ENCODE peak calls at places on chromosome 20, in six cellular contexts. I is IMR-90, K is trophoblast cell, U is neuronal stem cell, F is mesenchymal stem cell, C is H1. Z is an unnamed sample.

GRCh38 chr20:57143173-57143572 is 123.3 kb downstream of the BMP7 start:
- DNase-seq in F (no peak), K (no peak), I (no peak), U (no peak), C (no peak), Z (no peak)

GRCh38 chr20:20820780-20821495 is 108.5 kb upstream of the RALGAPA2 start:
- DNase-seq in K (no peak), C (no peak), I (no peak), F (no peak), U (no peak), Z (peak)

GRCh38 chr20:36862857-36863668 is 12.9 kb upstream of the TLDC2 start:
- DNase-seq in U (no peak), C (peak), K (peak), I (no peak), F (no peak), Z (no peak)

GRCh38 chr20:14445310-14445709 is 107.9 kb upstream of the FLRT3 start:
- DNase-seq in U (no peak), F (peak), C (no peak), I (peak), K (no peak), Z (no peak)

GRCh38 chr20:50271674-50272412 is 81.2 kb downstream of the CEBPB start:
- DNase-seq in U (no peak), C (no peak), I (no peak), K (no peak), F (no peak), Z (no peak)

GRCh38 chr20:52828199-52828598 is 144.0 kb upstream of the TSHZ2 start:
- DNase-seq in K (no peak), C (no peak), I (no peak), F (no peak), U (no peak), Z (no peak)

GRCh38 chr20:6708010-6708409 is 59.5 kb upstream of the BMP2 start:
- DNase-seq in U (no peak), K (no peak), F (peak), I (peak), C (no peak), Z (peak)

GRCh38 chr20:50153153-50153499 is 397 bp downstream of the PEDS1 start:
- DNase-seq in C (no peak), U (no peak), F (no peak), I (no peak), K (peak), Z (peak)

GRCh38 chr20:33685328-33686007 is 717 bp downstream of the E2F1 start:
- DNase-seq in U (no peak), I (no peak), K (no peak), C (peak), F (peak), Z (peak)

GRCh38 chr20:32050851-32051556 is 1.0 kb upstream of the HCK start:
- DNase-seq in U (no peak), I (no peak), F (no peak), K (peak), C (peak), Z (peak)

GRCh38 chr20:19408971-19409370 is 196.5 kb downstream of the SLC24A3 start:
- DNase-seq in I (no peak), U (no peak), K (peak), F (no peak), C (no peak), Z (peak)

GRCh38 chr20:20466341-20466879 is 98.5 kb downstream of the INSM1 start:
- DNase-seq in I (peak), C (no peak), K (peak), F (peak), U (no peak), Z (no peak)

GRCh38 chr20:17615645-17616479 is 46.0 kb downstream of the DSTN start:
- DNase-seq in F (no peak), I (no peak), C (no peak), U (no peak), K (no peak), Z (no peak)

GRCh38 chr20:3706774-3707507 is 5.5 kb downstream of the SIGLEC1 start:
- DNase-seq in K (peak), F (peak), I (peak), U (no peak), C (no peak), Z (no peak)

GRCh38 chr20:21053002-21053762 is 53.0 kb downstream of the LINC00237 start:
- DNase-seq in C (peak), F (no peak), U (no peak), I (no peak), K (no peak), Z (peak)

GRCh38 chr20:15708984-15709598 is 864.2 kb downstream of the KIF16B start:
- DNase-seq in U (no peak), I (no peak), K (peak), C (peak), F (peak), Z (peak)

GRCh38 chr20:43994486-43995100 is 79.9 kb downstream of the TOX2 start:
- DNase-seq in I (peak), K (no peak), C (no peak), U (no peak), F (peak), Z (no peak)

GRCh38 chr20:51624157-51624731 is 81.7 kb upstream of the NFATC2 start:
- DNase-seq in U (peak), F (peak), I (peak), C (peak), K (peak), Z (peak)

GRCh38 chr20:21719592-21720214 is 14.2 kb downstream of the PAX1 start:
- DNase-seq in F (peak), C (peak), U (no peak), I (peak), K (peak), Z (no peak)

GRCh38 chr20:33262658-33263065 is 20.4 kb upstream of the BPIFB1 start:
- DNase-seq in C (no peak), K (peak), U (peak), I (peak), F (peak), Z (peak)

GRCh38 chr20:32456869-32457421 is 98.8 kb downstream of the ASXL1 start:
- DNase-seq in U (peak), I (peak), K (peak), C (peak), F (peak), Z (peak)

GRCh38 chr20:56222201-56222600 is 26.3 kb upstream of the MC3R start:
- DNase-seq in F (no peak), U (no peak), K (peak), C (no peak), I (no peak), Z (no peak)

GRCh38 chr20:1533059-1533458 is 24.4 kb downstream of the SIRPD start:
- DNase-seq in I (no peak), K (no peak), F (no peak), C (no peak), U (no peak), Z (peak)

GRCh38 chr20:17873410-17874270 is 95.0 kb downstream of the SNX5 start:
- DNase-seq in K (peak), F (peak), I (peak), U (no peak), C (no peak), Z (no peak)

GRCh38 chr20:152131-152530 is 5.1 kb upstream of the DEFB127 start:
- DNase-seq in U (no peak), F (no peak), I (no peak), C (no peak), K (no peak), Z (no peak)

GRCh38 chr20:51460569-51461265 is 81.8 kb downstream of the NFATC2 start:
- DNase-seq in K (peak), I (no peak), F (no peak), U (no peak), C (no peak), Z (no peak)

GRCh38 chr20:2755451-2756055 is 44.9 kb downstream of the CPXM1 start:
- DNase-seq in C (no peak), F (no peak), I (no peak), K (no peak), U (no peak), Z (no peak)

GRCh38 chr20:14232650-14233049 is 104.8 kb downstream of the FLRT3 start:
- DNase-seq in F (no peak), I (no peak), K (no peak), U (no peak), C (no peak), Z (no peak)

GRCh38 chr20:47370850-47371782 is 14.6 kb upstream of the ZMYND8 start:
- DNase-seq in F (peak), C (no peak), K (peak), U (no peak), I (no peak), Z (peak)

GRCh38 chr20:57329608-57330221 is at the start of gene SPO11:
- DNase-seq in C (peak), U (no peak), K (peak), F (no peak), I (no peak), Z (peak)

GRCh38 chr20:13105864-13106457 is 97.2 kb downstream of the SPTLC3 start:
- DNase-seq in K (peak), U (no peak), F (peak), I (peak), C (no peak), Z (peak)

GRCh38 chr20:44911264-44911921 is 1.5 kb downstream of the PABPC1L start:
- DNase-seq in C (peak), I (peak), U (peak), F (peak), K (peak), Z (peak)

GRCh38 chr20:2108498-2108897 is 6.9 kb downstream of the STK35 start:
- DNase-seq in F (no peak), C (no peak), K (no peak), U (no peak), I (no peak), Z (no peak)

GRCh38 chr20:3283222-3283820 is 44.3 kb upstream of the SLC4A11 start:
- DNase-seq in I (no peak), C (no peak), K (no peak), U (no peak), F (no peak), Z (no peak)

GRCh38 chr20:48215536-48215935 is 430.3 kb upstream of the SULF2 start:
- DNase-seq in I (no peak), C (no peak), F (no peak), K (no peak), U (no peak), Z (no peak)

GRCh38 chr20:12775041-12775440 is 233.7 kb upstream of the SPTLC3 start:
- DNase-seq in I (no peak), K (no peak), U (no peak), C (no peak), F (no peak), Z (peak)

GRCh38 chr20:12434672-12435071 is 517.0 kb downstream of the BTBD3 start:
- DNase-seq in K (no peak), F (no peak), U (no peak), C (no peak), I (no peak), Z (no peak)

GRCh38 chr20:36875702-36876472 is at the start of gene TLDC2:
- DNase-seq in U (no peak), I (no peak), C (no peak), K (no peak), F (no peak), Z (no peak)

GRCh38 chr20:237918-238317 is 10.9 kb downstream of the DEFB129 start:
- DNase-seq in F (no peak), C (no peak), K (peak), I (no peak), U (no peak), Z (no peak)

DNA sequence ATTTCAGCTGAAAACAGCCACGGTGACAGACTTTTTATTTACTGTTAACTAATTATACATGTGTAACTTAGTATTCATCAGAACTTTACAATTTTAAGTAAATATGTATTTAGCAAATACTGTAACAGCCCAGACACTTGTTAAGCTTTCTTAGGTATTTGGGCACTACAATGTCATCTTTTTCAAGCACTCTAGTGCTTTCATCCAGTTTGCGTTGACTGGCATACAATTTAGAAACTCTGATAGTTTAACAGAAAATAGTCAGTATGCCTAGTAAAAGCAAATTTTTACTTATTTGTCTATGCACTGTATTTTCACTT is 10.6 kb downstream of the RBM39 start:
- DNase-seq in C (no peak), F (no peak), K (no peak), U (no peak), I (no peak), Z (no peak)
- H3K4me3 ChIP-seq in C (no peak), F (no peak), K (no peak), U (no peak), I (no peak), Z (no peak)

GRCh38 chr20:38863024-38863851 is 57.7 kb downstream of the PPP1R16B start:
- DNase-seq in C (no peak), F (no peak), U (no peak), K (no peak), I (no peak), Z (no peak)
- H4K8ac ChIP-seq in C (no peak), F (no peak), U (no peak), K (no peak), I (no peak), Z (no peak)

GRCh38 chr20:9413001-9413400 is 101.4 kb upstream of the LAMP5 start:
- DNase-seq in C (no peak), I (no peak), U (no peak), F (no peak), K (no peak), Z (no peak)

GRCh38 chr20:9415426-9415825 is 99.0 kb upstream of the LAMP5 start:
- DNase-seq in U (no peak), C (no peak), I (no peak), F (no peak), K (no peak), Z (no peak)

GRCh38 chr20:9416421-9416820 is 98.0 kb upstream of the LAMP5 start:
- DNase-seq in F (no peak), K (no peak), U (no peak), I (no peak), C (no peak), Z (no peak)

GRCh38 chr20:9422335-9422734 is 92.1 kb upstream of the LAMP5 start:
- DNase-seq in F (no peak), I (peak), K (no peak), C (no peak), U (no peak), Z (no peak)

GRCh38 chr20:9417665-9418064 is 96.7 kb upstream of the LAMP5 start:
- DNase-seq in I (peak), K (no peak), F (peak), U (no peak), C (no peak), Z (no peak)
- H3K27ac ChIP-seq in I (no peak), K (no peak), F (no peak), U (no peak), C (no peak), Z (no peak)

DNA sequence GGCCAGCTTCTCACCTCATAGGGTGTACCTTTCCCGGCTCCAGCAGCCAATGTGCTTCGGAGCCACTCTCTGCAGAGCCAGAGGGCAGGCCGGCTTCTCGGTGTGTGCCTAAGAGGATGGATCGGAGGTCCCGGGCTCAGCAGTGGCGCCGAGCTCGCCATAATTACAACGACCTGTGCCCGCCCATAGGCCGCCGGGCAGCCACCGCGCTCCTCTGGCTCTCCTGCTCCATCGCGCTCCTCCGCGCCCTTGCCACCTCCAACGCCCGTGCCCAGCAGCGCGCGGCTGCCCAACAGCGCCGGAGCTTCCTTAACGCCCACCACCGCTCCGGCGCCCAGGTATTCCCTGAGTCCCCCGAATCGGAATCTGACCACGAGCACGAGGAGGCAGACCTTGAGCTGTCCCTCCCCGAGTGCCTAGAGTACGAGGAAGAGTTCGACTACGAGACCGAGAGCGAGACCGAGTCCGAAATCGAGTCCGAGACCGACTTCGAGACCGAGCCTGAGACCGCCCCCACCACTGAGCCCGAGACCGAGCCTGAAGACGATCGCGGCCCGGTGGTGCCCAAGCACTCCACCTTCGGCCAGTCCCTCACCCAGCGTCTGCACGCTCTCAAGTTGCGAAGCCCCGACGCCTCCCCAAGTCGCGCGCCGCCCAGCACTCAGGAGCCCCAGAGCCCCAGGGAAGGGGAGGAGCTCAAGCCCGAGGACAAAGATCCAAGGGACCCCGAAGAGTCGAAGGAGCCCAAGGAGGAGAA is 10.5 kb downstream of the GNAS-AS1 start:
- DNase-seq in F (no peak), I (no peak), U (no peak), C (no peak), K (no peak), Z (peak)
- H3K4me3 ChIP-seq in F (no peak), I (no peak), U (no peak), C (peak), K (peak), Z (peak)

DNA sequence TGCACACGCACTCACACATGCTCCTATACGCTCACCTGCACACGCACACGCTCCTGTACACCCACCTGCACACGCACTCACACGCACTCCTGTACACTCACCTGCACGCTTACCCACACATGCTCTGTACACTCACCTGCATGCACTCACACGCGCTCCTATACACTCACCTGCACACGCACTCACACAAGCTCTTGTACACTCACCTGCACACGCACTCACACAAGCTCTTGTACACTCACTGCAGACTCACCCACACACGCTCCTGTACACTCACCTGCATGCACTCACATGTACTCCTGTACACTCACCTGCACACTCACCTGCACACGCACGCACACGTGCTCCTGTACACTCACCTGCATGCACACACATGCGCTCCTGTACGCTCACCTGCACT is 22.0 kb upstream of the TAF4 start:
- DNase-seq in C (no peak), U (no peak), F (no peak), K (no peak), I (no peak), Z (no peak)
- H4K8ac ChIP-seq in C (no peak), U (no peak), F (no peak), K (no peak), I (no peak), Z (no peak)

DNA sequence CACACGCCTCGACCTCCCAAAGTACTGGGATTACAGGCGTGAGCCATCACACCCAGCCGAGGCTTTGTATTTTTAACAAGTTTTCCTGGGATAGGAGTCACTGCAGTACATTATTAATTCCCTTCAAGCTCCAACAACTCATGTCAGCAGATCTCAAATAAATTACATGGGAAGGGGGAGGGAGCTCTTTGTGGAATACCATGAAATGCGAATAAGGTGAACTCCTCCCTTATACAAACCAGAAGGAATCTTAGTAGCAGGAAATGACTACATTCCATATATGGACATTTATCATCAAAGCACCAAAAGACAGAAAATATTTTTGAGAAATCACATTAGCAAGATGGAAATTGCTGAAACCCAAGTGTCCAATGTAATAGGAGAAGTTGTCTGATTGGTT is 2.9 kb downstream of the GSS start:
- DNase-seq in C (no peak), F (no peak), K (no peak), I (peak), U (no peak), Z (no peak)
- H3K27ac ChIP-seq in C (no peak), F (peak), K (no peak), I (no peak), U (no peak), Z (no peak)

GRCh38 chr20:62353289-62354030 is 13.7 kb downstream of the LAMA5 start:
- DNase-seq in K (no peak), U (no peak), C (no peak), I (no peak), F (no peak), Z (no peak)
- H3K4me3 ChIP-seq in K (no peak), U (no peak), C (no peak), I (no peak), F (no peak), Z (no peak)